ENCODE peak calls at places on chromosome 6, in four cellular contexts. T is ACHN, Q is OCI-LY7, G is mucosa of descending colon. F is an unnamed sample.

GRCh38 chr6:18110160-18110559 is 12.3 kb downstream of the NHLRC1 start:
- DNase-seq in T (no peak), Q (no peak), G (no peak), F (no peak)

GRCh38 chr6:40907198-40907701 is 131.8 kb downstream of the UNC5CL start:
- DNase-seq in T (peak; percentile 86), Q (no peak), G (no peak), F (peak; percentile 89)

GRCh38 chr6:22873531-22874136 is 304.3 kb downstream of the HDGFL1 start:
- DNase-seq in T (no peak), Q (no peak), G (no peak), F (no peak)

GRCh38 chr6:7146079-7146828 is 38.5 kb downstream of the RREB1 start:
- DNase-seq in T (peak; percentile 19), Q (peak; percentile 24), G (peak; percentile 79), F (no peak)

GRCh38 chr6:39054577-39055142 is 6.1 kb downstream of the GLP1R start:
- DNase-seq in T (no peak), Q (no peak), G (peak; percentile 43), F (no peak)

GRCh38 chr6:14877758-14878157 is 368.1 kb upstream of the JARID2 start:
- DNase-seq in T (no peak), Q (no peak), G (no peak), F (no peak)

GRCh38 chr6:121726596-121726995 is 291.1 kb downstream of the GJA1 start:
- DNase-seq in T (no peak), Q (no peak), G (no peak), F (no peak)

GRCh38 chr6:15308445-15309213 is 62.8 kb downstream of the JARID2 start:
- DNase-seq in T (no peak), Q (peak; percentile 40), G (no peak), F (peak; percentile 39)

GRCh38 chr6:158575550-158575949 is 15.7 kb downstream of the TMEM181 start:
- DNase-seq in T (no peak), Q (no peak), G (no peak), F (no peak)

GRCh38 chr6:64074981-64075380 is 439.4 kb downstream of the PHF3 start:
- DNase-seq in T (no peak), Q (no peak), G (no peak), F (no peak)

GRCh38 chr6:118017301-118017854 is 110.3 kb downstream of the SLC35F1 start:
- DNase-seq in T (no peak), Q (no peak), G (no peak), F (no peak)

GRCh38 chr6:148570456-148570855 is 176.4 kb upstream of the UST start:
- DNase-seq in T (no peak), Q (no peak), G (no peak), F (no peak)

GRCh38 chr6:116629467-116630063 is 13.3 kb downstream of the RSPH4A start:
- DNase-seq in T (no peak), Q (no peak), G (no peak), F (no peak)

GRCh38 chr6:145865595-145865994 is 51.0 kb upstream of the FBXO30 start:
- DNase-seq in T (no peak), Q (peak; percentile 60), G (no peak), F (no peak)

GRCh38 chr6:153947817-153948447 is 91.1 kb upstream of the OPRM1 start:
- DNase-seq in T (peak; percentile 43), Q (peak; percentile 16), G (no peak), F (peak; percentile 8)

GRCh38 chr6:39543117-39543516 is 182.1 kb downstream of the KIF6 start:
- DNase-seq in T (no peak), Q (no peak), G (no peak), F (no peak)

GRCh38 chr6:24987439-24987838 is 51.7 kb upstream of the RIPOR2 start:
- DNase-seq in T (no peak), Q (no peak), G (no peak), F (no peak)

GRCh38 chr6:80457044-80457933 is 350.8 kb downstream of the BCKDHB start:
- DNase-seq in T (peak; percentile 79), Q (no peak), G (no peak), F (peak; percentile 86)

GRCh38 chr6:12383448-12383847 is 93.3 kb downstream of the EDN1 start:
- DNase-seq in T (no peak), Q (no peak), G (no peak), F (no peak)

GRCh38 chr6:144186817-144187625 is 36.7 kb downstream of the STX11 start:
- DNase-seq in T (no peak), Q (no peak), G (no peak), F (no peak)